ENCODE peak calls at places on chromosomes 2 and 18, in ten cellular contexts. One of them, this sample, is unnamed.

GRCh38 chr2:70514612-70515055 is 39.0 kb downstream of the TGFA start:
- DNase-seq in A549: no peak
- DNase-seq in CD8-positive, alpha-beta T cell: no peak
- DNase-seq in bronchial epithelial cell: no peak
- DNase-seq in esophagus squamous epithelium: no peak
- DNase-seq in kidney: peak; percentile 96
- DNase-seq in fibroblast of villous mesenchyme: no peak
- DNase-seq in fibroblast of lung: no peak
- DNase-seq in dorsolateral prefrontal cortex: peak; percentile 15
- DNase-seq in fibroblast of mammary gland: no peak
- DNase-seq in this sample: peak; percentile 50

GRCh38 chr2:109180786-109181185 is 51.8 kb downstream of the SH3RF3 start:
- DNase-seq in A549: no peak
- DNase-seq in CD8-positive, alpha-beta T cell: no peak
- DNase-seq in bronchial epithelial cell: no peak
- DNase-seq in esophagus squamous epithelium: no peak
- DNase-seq in kidney: no peak
- DNase-seq in fibroblast of villous mesenchyme: no peak
- DNase-seq in fibroblast of lung: peak; percentile 33
- DNase-seq in dorsolateral prefrontal cortex: no peak
- DNase-seq in fibroblast of mammary gland: no peak
- DNase-seq in this sample: no peak

GRCh38 chr2:134823431-134823830 is 15.0 kb upstream of the ACMSD start:
- DNase-seq in A549: no peak
- DNase-seq in CD8-positive, alpha-beta T cell: no peak
- DNase-seq in bronchial epithelial cell: no peak
- DNase-seq in esophagus squamous epithelium: no peak
- DNase-seq in kidney: no peak
- DNase-seq in fibroblast of villous mesenchyme: no peak
- DNase-seq in fibroblast of lung: no peak
- DNase-seq in dorsolateral prefrontal cortex: no peak
- DNase-seq in fibroblast of mammary gland: no peak
- DNase-seq in this sample: no peak

GRCh38 chr18:31583185-31583854 is 8.4 kb upstream of the TTR start:
- DNase-seq in A549: no peak
- DNase-seq in CD8-positive, alpha-beta T cell: no peak
- DNase-seq in bronchial epithelial cell: no peak
- DNase-seq in esophagus squamous epithelium: no peak
- DNase-seq in kidney: no peak
- DNase-seq in fibroblast of villous mesenchyme: no peak
- DNase-seq in fibroblast of lung: no peak
- DNase-seq in dorsolateral prefrontal cortex: no peak
- DNase-seq in fibroblast of mammary gland: no peak
- DNase-seq in this sample: no peak

GRCh38 chr18:70015127-70015526 is 67.5 kb upstream of the CD226 start:
- DNase-seq in A549: no peak
- DNase-seq in CD8-positive, alpha-beta T cell: no peak
- DNase-seq in bronchial epithelial cell: no peak
- DNase-seq in esophagus squamous epithelium: no peak
- DNase-seq in kidney: no peak
- DNase-seq in fibroblast of villous mesenchyme: peak; percentile 4
- DNase-seq in fibroblast of lung: no peak
- DNase-seq in dorsolateral prefrontal cortex: no peak
- DNase-seq in fibroblast of mammary gland: peak; percentile 3
- DNase-seq in this sample: no peak

GRCh38 chr2:6370753-6371152 is 495.0 kb downstream of the CMPK2 start:
- DNase-seq in A549: no peak
- DNase-seq in CD8-positive, alpha-beta T cell: no peak
- DNase-seq in bronchial epithelial cell: no peak
- DNase-seq in esophagus squamous epithelium: no peak
- DNase-seq in kidney: no peak
- DNase-seq in fibroblast of villous mesenchyme: peak; percentile 23
- DNase-seq in fibroblast of lung: no peak
- DNase-seq in dorsolateral prefrontal cortex: no peak
- DNase-seq in fibroblast of mammary gland: no peak
- DNase-seq in this sample: no peak

GRCh38 chr2:150101947-150102346 is 385.5 kb downstream of the RND3 start:
- DNase-seq in A549: no peak
- DNase-seq in CD8-positive, alpha-beta T cell: no peak
- DNase-seq in bronchial epithelial cell: no peak
- DNase-seq in esophagus squamous epithelium: no peak
- DNase-seq in kidney: no peak
- DNase-seq in fibroblast of villous mesenchyme: no peak
- DNase-seq in fibroblast of lung: peak; percentile 21
- DNase-seq in dorsolateral prefrontal cortex: no peak
- DNase-seq in fibroblast of mammary gland: no peak
- DNase-seq in this sample: no peak

GRCh38 chr2:156434461-156435291 is 1.5 kb upstream of the GPD2 start:
- DNase-seq in A549: no peak
- DNase-seq in CD8-positive, alpha-beta T cell: peak; percentile 22
- DNase-seq in bronchial epithelial cell: no peak
- DNase-seq in esophagus squamous epithelium: no peak
- DNase-seq in kidney: no peak
- DNase-seq in fibroblast of villous mesenchyme: no peak
- DNase-seq in fibroblast of lung: no peak
- DNase-seq in dorsolateral prefrontal cortex: no peak
- DNase-seq in fibroblast of mammary gland: peak; percentile 48
- DNase-seq in this sample: peak; percentile 29

GRCh38 chr2:142980246-142981068 is 103.0 kb downstream of the KYNU start:
- DNase-seq in A549: peak; percentile 3
- DNase-seq in CD8-positive, alpha-beta T cell: no peak
- DNase-seq in bronchial epithelial cell: peak; percentile 72
- DNase-seq in esophagus squamous epithelium: no peak
- DNase-seq in kidney: no peak
- DNase-seq in fibroblast of villous mesenchyme: peak; percentile 51
- DNase-seq in fibroblast of lung: peak; percentile 75
- DNase-seq in dorsolateral prefrontal cortex: no peak
- DNase-seq in fibroblast of mammary gland: peak; percentile 61
- DNase-seq in this sample: peak; percentile 66

GRCh38 chr2:237210763-237211162 is 125.1 kb downstream of the COPS8 start:
- DNase-seq in A549: no peak
- DNase-seq in CD8-positive, alpha-beta T cell: no peak
- DNase-seq in bronchial epithelial cell: no peak
- DNase-seq in esophagus squamous epithelium: no peak
- DNase-seq in kidney: no peak
- DNase-seq in fibroblast of villous mesenchyme: no peak
- DNase-seq in fibroblast of lung: no peak
- DNase-seq in dorsolateral prefrontal cortex: no peak
- DNase-seq in fibroblast of mammary gland: no peak
- DNase-seq in this sample: no peak

GRCh38 chr2:210955591-210955990 is 399.2 kb downstream of the CPS1 start:
- DNase-seq in A549: no peak
- DNase-seq in CD8-positive, alpha-beta T cell: no peak
- DNase-seq in bronchial epithelial cell: peak; percentile 88
- DNase-seq in esophagus squamous epithelium: no peak
- DNase-seq in kidney: no peak
- DNase-seq in fibroblast of villous mesenchyme: no peak
- DNase-seq in fibroblast of lung: peak; percentile 49
- DNase-seq in dorsolateral prefrontal cortex: no peak
- DNase-seq in fibroblast of mammary gland: peak; percentile 37
- DNase-seq in this sample: peak; percentile 72

GRCh38 chr2:208595386-208596275 is 189.0 kb downstream of the PTH2R start:
- DNase-seq in A549: peak; percentile 20
- DNase-seq in CD8-positive, alpha-beta T cell: no peak
- DNase-seq in bronchial epithelial cell: peak; percentile 74
- DNase-seq in esophagus squamous epithelium: no peak
- DNase-seq in kidney: no peak
- DNase-seq in fibroblast of villous mesenchyme: no peak
- DNase-seq in fibroblast of lung: no peak
- DNase-seq in dorsolateral prefrontal cortex: no peak
- DNase-seq in fibroblast of mammary gland: peak; percentile 1
- DNase-seq in this sample: peak; percentile 71
- H3K4me3 ChIP-seq in A549: no peak overlapping the region
- H3K4me3 ChIP-seq in CD8-positive, alpha-beta T cell: no peak overlapping the region
- H3K4me3 ChIP-seq in bronchial epithelial cell: no peak overlapping the region
- H3K4me3 ChIP-seq in esophagus squamous epithelium: no peak overlapping the region
- H3K4me3 ChIP-seq in kidney: no peak overlapping the region
- H3K4me3 ChIP-seq in fibroblast of villous mesenchyme: no peak overlapping the region
- H3K4me3 ChIP-seq in fibroblast of lung: no peak overlapping the region
- H3K4me3 ChIP-seq in dorsolateral prefrontal cortex: no peak overlapping the region
- H3K4me3 ChIP-seq in fibroblast of mammary gland: no peak overlapping the region
- H3K4me3 ChIP-seq in this sample: no peak overlapping the region

GRCh38 chr18:36496022-36496421 is 198.5 kb downstream of the FHOD3 start:
- DNase-seq in A549: no peak
- DNase-seq in CD8-positive, alpha-beta T cell: no peak
- DNase-seq in bronchial epithelial cell: no peak
- DNase-seq in esophagus squamous epithelium: no peak
- DNase-seq in kidney: no peak
- DNase-seq in fibroblast of villous mesenchyme: no peak
- DNase-seq in fibroblast of lung: no peak
- DNase-seq in dorsolateral prefrontal cortex: no peak
- DNase-seq in fibroblast of mammary gland: no peak
- DNase-seq in this sample: no peak
- H3K4me3 ChIP-seq in A549: no peak overlapping the region
- H3K4me3 ChIP-seq in CD8-positive, alpha-beta T cell: no peak overlapping the region
- H3K4me3 ChIP-seq in bronchial epithelial cell: no peak overlapping the region
- H3K4me3 ChIP-seq in esophagus squamous epithelium: no peak overlapping the region
- H3K4me3 ChIP-seq in kidney: no peak overlapping the region
- H3K4me3 ChIP-seq in fibroblast of villous mesenchyme: no peak overlapping the region
- H3K4me3 ChIP-seq in fibroblast of lung: no peak overlapping the region
- H3K4me3 ChIP-seq in dorsolateral prefrontal cortex: no peak overlapping the region
- H3K4me3 ChIP-seq in fibroblast of mammary gland: no peak overlapping the region
- H3K4me3 ChIP-seq in this sample: no peak overlapping the region

GRCh38 chr2:64359176-64359891 is 94.6 kb upstream of the LGALSL start:
- DNase-seq in A549: no peak
- DNase-seq in CD8-positive, alpha-beta T cell: no peak
- DNase-seq in bronchial epithelial cell: peak; percentile 32
- DNase-seq in esophagus squamous epithelium: no peak
- DNase-seq in kidney: no peak
- DNase-seq in fibroblast of villous mesenchyme: no peak
- DNase-seq in fibroblast of lung: peak; percentile 34
- DNase-seq in dorsolateral prefrontal cortex: no peak
- DNase-seq in fibroblast of mammary gland: peak; percentile 65
- DNase-seq in this sample: peak; percentile 19
- H3K4me3 ChIP-seq in A549: no peak overlapping the region
- H3K4me3 ChIP-seq in CD8-positive, alpha-beta T cell: no peak overlapping the region
- H3K4me3 ChIP-seq in bronchial epithelial cell: no peak overlapping the region
- H3K4me3 ChIP-seq in esophagus squamous epithelium: no peak overlapping the region
- H3K4me3 ChIP-seq in kidney: no peak overlapping the region
- H3K4me3 ChIP-seq in fibroblast of villous mesenchyme: no peak overlapping the region
- H3K4me3 ChIP-seq in fibroblast of lung: no peak overlapping the region
- H3K4me3 ChIP-seq in dorsolateral prefrontal cortex: no peak overlapping the region
- H3K4me3 ChIP-seq in fibroblast of mammary gland: no peak overlapping the region
- H3K4me3 ChIP-seq in this sample: no peak overlapping the region

DNA sequence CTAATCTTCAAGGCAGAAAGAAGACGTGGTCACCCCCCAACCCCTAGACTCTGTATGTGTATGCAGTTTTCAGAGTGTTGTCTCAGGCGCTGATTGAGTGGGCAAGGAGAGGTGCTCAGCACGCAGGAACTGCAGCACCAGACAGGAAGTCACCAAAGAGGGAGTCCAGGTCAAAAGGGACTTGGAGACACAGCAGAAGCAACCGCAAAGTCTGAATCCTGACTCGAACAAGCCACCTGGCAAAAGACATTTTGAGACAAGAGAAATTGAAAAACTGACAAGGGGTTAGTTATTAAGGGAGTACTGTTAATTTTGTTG is 79.8 kb upstream of the LDLRAD4 start:
- DNase-seq in A549: no peak
- DNase-seq in CD8-positive, alpha-beta T cell: no peak
- DNase-seq in bronchial epithelial cell: no peak
- DNase-seq in esophagus squamous epithelium: no peak
- DNase-seq in kidney: no peak
- DNase-seq in fibroblast of villous mesenchyme: no peak
- DNase-seq in fibroblast of lung: no peak
- DNase-seq in dorsolateral prefrontal cortex: no peak
- DNase-seq in fibroblast of mammary gland: no peak
- DNase-seq in this sample: no peak
- H3K4me3 ChIP-seq in A549: no peak overlapping the region
- H3K4me3 ChIP-seq in CD8-positive, alpha-beta T cell: no peak overlapping the region
- H3K4me3 ChIP-seq in bronchial epithelial cell: no peak overlapping the region
- H3K4me3 ChIP-seq in esophagus squamous epithelium: no peak overlapping the region
- H3K4me3 ChIP-seq in kidney: no peak overlapping the region
- H3K4me3 ChIP-seq in fibroblast of villous mesenchyme: no peak overlapping the region
- H3K4me3 ChIP-seq in fibroblast of lung: no peak overlapping the region
- H3K4me3 ChIP-seq in dorsolateral prefrontal cortex: no peak overlapping the region
- H3K4me3 ChIP-seq in fibroblast of mammary gland: no peak overlapping the region
- H3K4me3 ChIP-seq in this sample: no peak overlapping the region

DNA sequence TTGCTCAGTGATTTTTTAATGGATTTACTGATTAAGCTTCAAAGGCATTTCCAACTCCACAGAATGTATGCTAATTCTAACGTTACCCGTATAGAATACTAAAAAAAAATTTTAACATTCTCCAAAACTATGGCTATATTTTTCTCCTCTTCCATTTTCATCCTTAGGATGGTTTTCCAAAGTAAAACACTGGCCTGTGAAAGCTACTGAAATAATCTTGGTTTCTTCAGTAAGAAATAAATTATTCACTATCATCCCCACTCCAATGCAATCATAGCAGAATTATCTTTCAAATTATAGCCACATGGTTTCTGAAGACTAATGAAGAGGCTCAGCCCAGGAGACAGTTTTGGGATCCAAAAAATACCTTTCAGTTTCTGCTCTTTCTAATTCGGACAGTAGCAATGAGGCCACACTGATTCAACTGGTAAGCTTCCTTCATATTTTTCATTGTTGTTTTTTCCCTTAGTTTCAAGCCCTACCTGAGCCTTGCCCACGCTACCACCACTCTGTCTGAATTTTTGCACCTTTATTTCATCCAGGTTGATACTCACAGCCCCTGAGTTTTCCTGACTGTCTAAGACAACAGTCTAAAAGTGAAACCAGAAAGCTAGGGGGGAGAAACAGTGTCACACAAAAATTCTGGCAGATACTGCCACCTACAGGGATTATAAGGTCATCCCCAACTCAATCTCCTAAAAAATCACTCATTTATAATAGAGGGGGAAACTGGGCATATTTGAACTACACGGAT is 887.9 kb downstream of the NRXN1 start:
- DNase-seq in A549: peak; percentile 15
- DNase-seq in CD8-positive, alpha-beta T cell: no peak
- DNase-seq in bronchial epithelial cell: peak; percentile 43
- DNase-seq in esophagus squamous epithelium: no peak
- DNase-seq in kidney: no peak
- DNase-seq in fibroblast of villous mesenchyme: peak; percentile 26
- DNase-seq in fibroblast of lung: peak; percentile 41
- DNase-seq in dorsolateral prefrontal cortex: peak; percentile 38
- DNase-seq in fibroblast of mammary gland: peak; percentile 58
- DNase-seq in this sample: peak; percentile 48
- H3K4me3 ChIP-seq in A549: peak overlapping the region; percentile 42
- H3K4me3 ChIP-seq in CD8-positive, alpha-beta T cell: no peak overlapping the region
- H3K4me3 ChIP-seq in bronchial epithelial cell: peak overlapping the region; percentile 4
- H3K4me3 ChIP-seq in esophagus squamous epithelium: peak overlapping the region; percentile 35
- H3K4me3 ChIP-seq in kidney: peak overlapping the region; percentile 81
- H3K4me3 ChIP-seq in fibroblast of villous mesenchyme: peak overlapping the region; percentile 36
- H3K4me3 ChIP-seq in fibroblast of lung: peak overlapping the region; percentile 37
- H3K4me3 ChIP-seq in dorsolateral prefrontal cortex: peak overlapping the region; percentile 44
- H3K4me3 ChIP-seq in fibroblast of mammary gland: peak overlapping the region; percentile 35
- H3K4me3 ChIP-seq in this sample: peak overlapping the region; percentile 23